ENCODE peak calls at places on chromosomes 1 and 21, in six cellular contexts. One of them, this sample, is unnamed.

GRCh38 chr1:186492531-186493291 is 31.8 kb upstream of the PDC start:
- DNase-seq in ascending aorta: no peak
- DNase-seq in astrocyte: peak; percentile 52
- DNase-seq in A549: peak; percentile 71
- DNase-seq in CD8-positive, alpha-beta memory T cell: no peak
- DNase-seq in naive thymus-derived CD4-positive, alpha-beta T cell: no peak
- DNase-seq in this sample: no peak

GRCh38 chr1:32150847-32151246 is 28.6 kb upstream of the TXLNA start:
- DNase-seq in ascending aorta: no peak
- DNase-seq in astrocyte: peak; percentile 3
- DNase-seq in A549: no peak
- DNase-seq in CD8-positive, alpha-beta memory T cell: no peak
- DNase-seq in naive thymus-derived CD4-positive, alpha-beta T cell: no peak
- DNase-seq in this sample: no peak

GRCh38 chr1:165397945-165398344 is 41.4 kb upstream of the LMX1A start:
- DNase-seq in ascending aorta: no peak
- DNase-seq in astrocyte: peak; percentile 10
- DNase-seq in A549: no peak
- DNase-seq in CD8-positive, alpha-beta memory T cell: no peak
- DNase-seq in naive thymus-derived CD4-positive, alpha-beta T cell: no peak
- DNase-seq in this sample: no peak

GRCh38 chr1:8598060-8598724 is 219.2 kb downstream of the RERE start:
- DNase-seq in ascending aorta: no peak
- DNase-seq in astrocyte: peak; percentile 31
- DNase-seq in A549: peak; percentile 17
- DNase-seq in CD8-positive, alpha-beta memory T cell: no peak
- DNase-seq in naive thymus-derived CD4-positive, alpha-beta T cell: no peak
- DNase-seq in this sample: no peak

GRCh38 chr1:16076003-16076870 is 2.8 kb upstream of the FAM131C start:
- DNase-seq in ascending aorta: no peak
- DNase-seq in astrocyte: peak; percentile 87
- DNase-seq in A549: peak; percentile 90
- DNase-seq in CD8-positive, alpha-beta memory T cell: no peak
- DNase-seq in naive thymus-derived CD4-positive, alpha-beta T cell: no peak
- DNase-seq in this sample: no peak

GRCh38 chr1:192831706-192832355 is 23.0 kb downstream of the RGS2 start:
- DNase-seq in ascending aorta: no peak
- DNase-seq in astrocyte: peak; percentile 79
- DNase-seq in A549: no peak
- DNase-seq in CD8-positive, alpha-beta memory T cell: no peak
- DNase-seq in naive thymus-derived CD4-positive, alpha-beta T cell: no peak
- DNase-seq in this sample: no peak

GRCh38 chr1:232378266-232379041 is 251.5 kb downstream of the SIPA1L2 start:
- DNase-seq in ascending aorta: no peak
- DNase-seq in astrocyte: no peak
- DNase-seq in A549: no peak
- DNase-seq in CD8-positive, alpha-beta memory T cell: no peak
- DNase-seq in naive thymus-derived CD4-positive, alpha-beta T cell: no peak
- DNase-seq in this sample: no peak

GRCh38 chr1:77542784-77543183 is 139.7 kb downstream of the ZZZ3 start:
- DNase-seq in ascending aorta: no peak
- DNase-seq in astrocyte: peak; percentile 38
- DNase-seq in A549: no peak
- DNase-seq in CD8-positive, alpha-beta memory T cell: no peak
- DNase-seq in naive thymus-derived CD4-positive, alpha-beta T cell: no peak
- DNase-seq in this sample: no peak

GRCh38 chr1:115063238-115063901 is 25.9 kb downstream of the TSPAN2 start:
- DNase-seq in ascending aorta: no peak
- DNase-seq in astrocyte: peak; percentile 76
- DNase-seq in A549: no peak
- DNase-seq in CD8-positive, alpha-beta memory T cell: no peak
- DNase-seq in naive thymus-derived CD4-positive, alpha-beta T cell: no peak
- DNase-seq in this sample: no peak

GRCh38 chr1:25019351-25020172 is 89.5 kb upstream of the RUNX3 start:
- DNase-seq in ascending aorta: no peak
- DNase-seq in astrocyte: no peak
- DNase-seq in A549: no peak
- DNase-seq in CD8-positive, alpha-beta memory T cell: no peak
- DNase-seq in naive thymus-derived CD4-positive, alpha-beta T cell: no peak
- DNase-seq in this sample: no peak

GRCh38 chr1:115448282-115449044 is 110.4 kb upstream of the NGF start:
- DNase-seq in ascending aorta: no peak
- DNase-seq in astrocyte: no peak
- DNase-seq in A549: no peak
- DNase-seq in CD8-positive, alpha-beta memory T cell: no peak
- DNase-seq in naive thymus-derived CD4-positive, alpha-beta T cell: no peak
- DNase-seq in this sample: no peak

GRCh38 chr1:221810406-221810805 is 68.5 kb upstream of the DUSP10 start:
- DNase-seq in ascending aorta: no peak
- DNase-seq in astrocyte: peak; percentile 90
- DNase-seq in A549: no peak
- DNase-seq in CD8-positive, alpha-beta memory T cell: no peak
- DNase-seq in naive thymus-derived CD4-positive, alpha-beta T cell: no peak
- DNase-seq in this sample: no peak

GRCh38 chr1:14724234-14724633 is 125.7 kb downstream of the KAZN start:
- DNase-seq in ascending aorta: no peak
- DNase-seq in astrocyte: peak; percentile 76
- DNase-seq in A549: no peak
- DNase-seq in CD8-positive, alpha-beta memory T cell: no peak
- DNase-seq in naive thymus-derived CD4-positive, alpha-beta T cell: no peak
- DNase-seq in this sample: no peak

GRCh38 chr21:41601573-41602371 is 93.8 kb upstream of the TMPRSS2 start:
- DNase-seq in ascending aorta: no peak
- DNase-seq in astrocyte: peak; percentile 31
- DNase-seq in A549: no peak
- DNase-seq in CD8-positive, alpha-beta memory T cell: no peak
- DNase-seq in naive thymus-derived CD4-positive, alpha-beta T cell: no peak
- DNase-seq in this sample: no peak

GRCh38 chr1:89518116-89518780 is 6.4 kb upstream of the LRRC8B start:
- DNase-seq in ascending aorta: no peak
- DNase-seq in astrocyte: no peak
- DNase-seq in A549: no peak
- DNase-seq in CD8-positive, alpha-beta memory T cell: no peak
- DNase-seq in naive thymus-derived CD4-positive, alpha-beta T cell: no peak
- DNase-seq in this sample: no peak

GRCh38 chr1:228021526-228022030 is 14.8 kb downstream of the WNT3A start:
- DNase-seq in ascending aorta: no peak
- DNase-seq in astrocyte: no peak
- DNase-seq in A549: no peak
- DNase-seq in CD8-positive, alpha-beta memory T cell: no peak
- DNase-seq in naive thymus-derived CD4-positive, alpha-beta T cell: peak; percentile 3
- DNase-seq in this sample: no peak

GRCh38 chr1:109959632-109959973 is 25.0 kb upstream of the AHCYL1 start:
- DNase-seq in ascending aorta: no peak
- DNase-seq in astrocyte: no peak
- DNase-seq in A549: no peak
- DNase-seq in CD8-positive, alpha-beta memory T cell: no peak
- DNase-seq in naive thymus-derived CD4-positive, alpha-beta T cell: no peak
- DNase-seq in this sample: no peak
- H3K4me3 ChIP-seq in ascending aorta: no peak overlapping the region
- H3K4me3 ChIP-seq in astrocyte: no peak overlapping the region
- H3K4me3 ChIP-seq in A549: no peak overlapping the region
- H3K4me3 ChIP-seq in CD8-positive, alpha-beta memory T cell: no peak overlapping the region
- H3K4me3 ChIP-seq in naive thymus-derived CD4-positive, alpha-beta T cell: no peak overlapping the region
- H3K4me3 ChIP-seq in this sample: no peak overlapping the region

GRCh38 chr1:231147896-231148295 is 14.0 kb upstream of the TRIM67 start:
- DNase-seq in ascending aorta: no peak
- DNase-seq in astrocyte: no peak
- DNase-seq in A549: no peak
- DNase-seq in CD8-positive, alpha-beta memory T cell: no peak
- DNase-seq in naive thymus-derived CD4-positive, alpha-beta T cell: no peak
- DNase-seq in this sample: no peak

GRCh38 chr1:231159202-231159962 is 2.5 kb upstream of the TRIM67 start:
- DNase-seq in ascending aorta: no peak
- DNase-seq in astrocyte: no peak
- DNase-seq in A549: no peak
- DNase-seq in CD8-positive, alpha-beta memory T cell: no peak
- DNase-seq in naive thymus-derived CD4-positive, alpha-beta T cell: no peak
- DNase-seq in this sample: no peak

GRCh38 chr1:231155808-231156207 is 6.0 kb upstream of the TRIM67 start:
- DNase-seq in ascending aorta: no peak
- DNase-seq in astrocyte: no peak
- DNase-seq in A549: no peak
- DNase-seq in CD8-positive, alpha-beta memory T cell: no peak
- DNase-seq in naive thymus-derived CD4-positive, alpha-beta T cell: no peak
- DNase-seq in this sample: no peak

GRCh38 chr1:231157311-231157710 is 4.5 kb upstream of the TRIM67 start:
- DNase-seq in ascending aorta: no peak
- DNase-seq in astrocyte: no peak
- DNase-seq in A549: no peak
- DNase-seq in CD8-positive, alpha-beta memory T cell: no peak
- DNase-seq in naive thymus-derived CD4-positive, alpha-beta T cell: no peak
- DNase-seq in this sample: no peak

GRCh38 chr1:231153726-231154125 is 8.1 kb upstream of the TRIM67 start:
- DNase-seq in ascending aorta: no peak
- DNase-seq in astrocyte: no peak
- DNase-seq in A549: no peak
- DNase-seq in CD8-positive, alpha-beta memory T cell: no peak
- DNase-seq in naive thymus-derived CD4-positive, alpha-beta T cell: no peak
- DNase-seq in this sample: no peak
- H3K9me3 ChIP-seq in ascending aorta: peaks cover 13% of the 10 kb centered on the region
- H3K9me3 ChIP-seq in astrocyte: no peaks in the 10 kb centered on the region
- H3K9me3 ChIP-seq in A549: no peaks in the 10 kb centered on the region
- H3K9me3 ChIP-seq in CD8-positive, alpha-beta memory T cell: no peaks in the 10 kb centered on the region
- H3K9me3 ChIP-seq in naive thymus-derived CD4-positive, alpha-beta T cell: no peaks in the 10 kb centered on the region
- H3K9me3 ChIP-seq in this sample: no peaks in the 10 kb centered on the region

DNA sequence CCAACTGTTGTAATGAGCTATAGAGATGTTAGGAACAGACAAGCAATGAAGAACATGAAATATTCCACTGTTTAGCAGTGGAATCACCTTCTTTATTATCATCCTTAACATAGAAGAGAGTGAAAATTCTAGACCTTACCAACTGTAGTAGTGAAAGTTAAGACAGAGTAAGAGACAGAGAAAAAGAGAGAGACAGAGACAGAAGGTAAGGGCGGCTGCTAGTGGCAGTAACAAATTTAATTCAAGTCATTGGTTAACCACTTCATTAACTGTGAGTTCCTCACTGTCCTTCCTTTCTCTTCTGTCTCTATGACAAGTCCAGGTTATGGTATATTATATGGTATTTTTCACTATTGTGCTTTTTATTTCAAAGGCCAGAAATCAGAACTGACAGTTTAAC is 355.7 kb upstream of the ESRRG start:
- DNase-seq in ascending aorta: no peak
- DNase-seq in astrocyte: no peak
- DNase-seq in A549: no peak
- DNase-seq in CD8-positive, alpha-beta memory T cell: no peak
- DNase-seq in naive thymus-derived CD4-positive, alpha-beta T cell: no peak
- DNase-seq in this sample: no peak
- H3K4me3 ChIP-seq in ascending aorta: no peak overlapping the region
- H3K4me3 ChIP-seq in astrocyte: no peak overlapping the region
- H3K4me3 ChIP-seq in A549: no peak overlapping the region
- H3K4me3 ChIP-seq in CD8-positive, alpha-beta memory T cell: no peak overlapping the region
- H3K4me3 ChIP-seq in naive thymus-derived CD4-positive, alpha-beta T cell: no peak overlapping the region
- H3K4me3 ChIP-seq in this sample: no peak overlapping the region

GRCh38 chr1:160483505-160484185 is 39.4 kb downstream of the SLAMF6 start:
- DNase-seq in ascending aorta: no peak
- DNase-seq in astrocyte: no peak
- DNase-seq in A549: no peak
- DNase-seq in CD8-positive, alpha-beta memory T cell: no peak
- DNase-seq in naive thymus-derived CD4-positive, alpha-beta T cell: no peak
- DNase-seq in this sample: no peak

GRCh38 chr1:160486453-160486852 is 36.6 kb downstream of the SLAMF6 start:
- DNase-seq in ascending aorta: no peak
- DNase-seq in astrocyte: no peak
- DNase-seq in A549: no peak
- DNase-seq in CD8-positive, alpha-beta memory T cell: no peak
- DNase-seq in naive thymus-derived CD4-positive, alpha-beta T cell: no peak
- DNase-seq in this sample: no peak

DNA sequence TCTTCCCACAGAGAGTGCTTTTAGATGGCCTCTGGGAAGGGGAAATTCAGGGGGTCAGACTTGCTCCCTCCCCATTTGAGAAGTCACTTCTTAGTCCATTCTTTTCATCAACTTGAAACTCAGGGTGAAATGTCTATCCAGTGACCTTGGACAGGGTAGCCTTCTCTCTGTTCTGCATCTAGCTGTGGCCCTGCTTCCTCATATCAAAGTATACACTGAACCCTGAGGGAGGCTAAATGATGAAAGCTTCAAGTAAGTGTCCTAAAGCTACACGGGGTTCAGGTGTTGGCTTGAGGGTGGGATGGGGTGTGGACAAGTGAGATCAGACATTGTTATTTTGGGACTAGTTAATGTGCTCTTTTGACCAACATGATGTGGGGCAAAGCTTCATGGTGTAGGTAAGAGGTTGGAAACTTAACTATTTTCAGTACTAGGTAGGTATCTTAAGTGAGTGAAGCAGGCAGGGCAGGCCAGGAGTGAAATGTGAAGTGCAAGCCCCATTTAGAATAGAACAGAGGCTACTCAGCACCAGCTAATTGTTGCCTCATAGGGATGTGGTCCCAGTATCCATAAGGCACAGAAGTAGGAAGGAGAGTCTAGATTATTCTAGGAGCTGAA is 41.0 kb downstream of the SLAMF6 start:
- DNase-seq in ascending aorta: no peak
- DNase-seq in astrocyte: no peak
- DNase-seq in A549: no peak
- DNase-seq in CD8-positive, alpha-beta memory T cell: no peak
- DNase-seq in naive thymus-derived CD4-positive, alpha-beta T cell: no peak
- DNase-seq in this sample: no peak
- H3K9me3 ChIP-seq in ascending aorta: no peaks in the 10 kb centered on the region
- H3K9me3 ChIP-seq in astrocyte: no peaks in the 10 kb centered on the region
- H3K9me3 ChIP-seq in A549: no peaks in the 10 kb centered on the region
- H3K9me3 ChIP-seq in CD8-positive, alpha-beta memory T cell: no peaks in the 10 kb centered on the region
- H3K9me3 ChIP-seq in naive thymus-derived CD4-positive, alpha-beta T cell: no peaks in the 10 kb centered on the region
- H3K9me3 ChIP-seq in this sample: no peaks in the 10 kb centered on the region

GRCh38 chr21:17732306-17732705 is 86.8 kb downstream of the C21orf91 start:
- DNase-seq in ascending aorta: no peak
- DNase-seq in astrocyte: peak; percentile 25
- DNase-seq in A549: no peak
- DNase-seq in CD8-positive, alpha-beta memory T cell: no peak
- DNase-seq in naive thymus-derived CD4-positive, alpha-beta T cell: no peak
- DNase-seq in this sample: no peak
- H3K4me3 ChIP-seq in ascending aorta: no peak overlapping the region
- H3K4me3 ChIP-seq in astrocyte: no peak overlapping the region
- H3K4me3 ChIP-seq in A549: no peak overlapping the region
- H3K4me3 ChIP-seq in CD8-positive, alpha-beta memory T cell: no peak overlapping the region
- H3K4me3 ChIP-seq in naive thymus-derived CD4-positive, alpha-beta T cell: no peak overlapping the region
- H3K4me3 ChIP-seq in this sample: no peak overlapping the region

DNA sequence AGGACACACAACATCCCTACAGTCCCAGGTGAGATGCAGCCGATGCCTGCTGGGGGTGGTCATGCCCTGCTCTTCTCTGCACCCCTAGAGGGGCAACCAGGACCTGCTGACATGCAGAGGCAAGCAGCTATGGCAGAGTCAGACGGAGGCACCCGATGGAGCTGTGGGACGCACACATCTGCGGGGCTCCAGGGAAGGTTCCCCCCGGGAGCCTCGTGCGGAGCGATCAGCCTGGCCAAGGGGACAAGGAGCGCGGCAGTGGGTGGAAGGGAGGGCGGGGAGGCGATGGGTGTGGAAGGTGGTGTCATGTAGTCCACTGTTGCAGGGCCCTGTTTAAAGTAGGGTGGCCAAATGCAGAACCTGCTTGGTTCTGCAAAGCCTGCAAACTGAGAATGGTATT is 143.0 kb upstream of the AJAP1 start:
- DNase-seq in ascending aorta: no peak
- DNase-seq in astrocyte: no peak
- DNase-seq in A549: no peak
- DNase-seq in CD8-positive, alpha-beta memory T cell: no peak
- DNase-seq in naive thymus-derived CD4-positive, alpha-beta T cell: no peak
- DNase-seq in this sample: no peak
- H3K9me3 ChIP-seq in ascending aorta: no peaks in the 10 kb centered on the region
- H3K9me3 ChIP-seq in astrocyte: peaks cover 9% of the 10 kb centered on the region
- H3K9me3 ChIP-seq in A549: no peaks in the 10 kb centered on the region
- H3K9me3 ChIP-seq in CD8-positive, alpha-beta memory T cell: no peaks in the 10 kb centered on the region
- H3K9me3 ChIP-seq in naive thymus-derived CD4-positive, alpha-beta T cell: no peaks in the 10 kb centered on the region
- H3K9me3 ChIP-seq in this sample: no peaks in the 10 kb centered on the region

GRCh38 chr1:39638965-39639332 is 494 bp downstream of the HEYL start:
- DNase-seq in ascending aorta: no peak
- DNase-seq in astrocyte: no peak
- DNase-seq in A549: no peak
- DNase-seq in CD8-positive, alpha-beta memory T cell: no peak
- DNase-seq in naive thymus-derived CD4-positive, alpha-beta T cell: no peak
- DNase-seq in this sample: no peak
- H3K4me3 ChIP-seq in ascending aorta: peak overlapping the region; percentile 76
- H3K4me3 ChIP-seq in astrocyte: no peak overlapping the region
- H3K4me3 ChIP-seq in A549: peak overlapping the region; percentile 56
- H3K4me3 ChIP-seq in CD8-positive, alpha-beta memory T cell: no peak overlapping the region
- H3K4me3 ChIP-seq in naive thymus-derived CD4-positive, alpha-beta T cell: peak overlapping the region; percentile 30
- H3K4me3 ChIP-seq in this sample: peak overlapping the region; percentile 42

This sample was measured in HAP-1.